ENCODE peak calls at places on chromosomes 7 and 10, in five cellular contexts. G, D, Q, H and J are unnamed samples.

GRCh38 chr7:50651227-50651989 is 86.2 kb upstream of the DDC start:
- DNase-seq in G (no peak), D (no peak), Q (no peak), H (no peak), J (no peak)

GRCh38 chr7:80876894-80877414 is 41.9 kb downstream of the SEMA3C start:
- DNase-seq in G (peak), D (no peak), Q (no peak), H (no peak), J (no peak)

GRCh38 chr10:97243836-97244235 is 48.6 kb downstream of the ARHGAP19 start:
- DNase-seq in G (no peak), D (no peak), Q (no peak), H (no peak), J (no peak)

GRCh38 chr10:94125856-94126255 is 132.1 kb downstream of the PLCE1 start:
- DNase-seq in G (no peak), D (no peak), Q (no peak), H (no peak), J (no peak)

GRCh38 chr10:100100651-100101525 is 19.2 kb upstream of the CPN1 start:
- DNase-seq in G (no peak), D (no peak), Q (no peak), H (no peak), J (no peak)

GRCh38 chr7:151124205-151124880 is 38.1 kb downstream of the AGAP3 start:
- DNase-seq in G (no peak), D (no peak), Q (no peak), H (no peak), J (no peak)

GRCh38 chr10:78417425-78418370 is 384.0 kb downstream of the RPS24 start:
- DNase-seq in G (no peak), D (no peak), Q (no peak), H (no peak), J (no peak)

GRCh38 chr10:102610499-102610898 is 33.8 kb upstream of the TRIM8 start:
- DNase-seq in G (no peak), D (no peak), Q (no peak), H (no peak), J (no peak)

GRCh38 chr10:47055386-47056382 is 144.5 kb downstream of the PTPN20 start:
- DNase-seq in G (no peak), D (no peak), Q (no peak), H (no peak), J (no peak)

GRCh38 chr7:101782476-101782875 is 35.0 kb upstream of the CUX1 start:
- DNase-seq in G (no peak), D (no peak), Q (no peak), H (no peak), J (no peak)

GRCh38 chr7:43244232-43244631 is 131.8 kb downstream of the HECW1 start:
- DNase-seq in G (no peak), D (no peak), Q (no peak), H (no peak), J (no peak)

GRCh38 chr10:67788028-67788886 is 49.7 kb downstream of the DNAJC12 start:
- DNase-seq in G (peak), D (peak), Q (peak), H (peak), J (peak)

GRCh38 chr10:110852255-110852896 is 19.4 kb upstream of the PDCD4 start:
- DNase-seq in G (no peak), D (no peak), Q (no peak), H (no peak), J (peak)

GRCh38 chr10:60877777-60878120 is 66.2 kb downstream of the RHOBTB1 start:
- DNase-seq in G (no peak), D (no peak), Q (no peak), H (no peak), J (no peak)

GRCh38 chr10:37960738-37961137 is 15.7 kb downstream of the ZNF25 start:
- DNase-seq in G (no peak), D (no peak), Q (no peak), H (no peak), J (no peak)

GRCh38 chr10:124072106-124072505 is 21.3 kb downstream of the CHST15 start:
- DNase-seq in G (peak), D (no peak), Q (no peak), H (no peak), J (no peak)

GRCh38 chr7:40223451-40224112 is 88.8 kb downstream of the SUGCT start:
- DNase-seq in G (no peak), D (no peak), Q (no peak), H (no peak), J (no peak)

GRCh38 chr10:86520871-86521619 is 547 bp downstream of the WAPL start:
- DNase-seq in G (peak), D (peak), Q (no peak), H (peak), J (peak)

DNA sequence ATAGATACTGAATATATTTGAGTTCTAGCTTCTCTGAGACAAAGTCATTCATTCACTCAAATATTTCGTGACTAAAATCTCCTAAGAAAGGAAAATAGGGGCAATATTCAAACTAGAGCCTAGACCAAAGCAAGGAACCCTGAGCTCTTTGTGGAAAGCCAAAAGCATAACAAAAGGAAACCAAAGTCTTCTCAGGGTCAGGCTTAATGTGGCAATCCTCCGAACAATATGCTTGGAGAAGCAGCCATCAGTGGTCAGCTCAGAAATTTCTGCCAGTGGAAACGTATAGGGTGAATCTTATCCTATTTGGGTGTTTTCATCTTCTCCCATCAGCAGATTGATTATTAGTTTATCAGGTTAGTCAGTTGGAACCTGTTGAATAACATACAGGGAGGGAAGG is 151.3 kb upstream of the SLC13A1 start:
- DNase-seq in G (no peak), D (no peak), Q (no peak), H (no peak), J (no peak)
- H3K27ac ChIP-seq in G (no peak), D (no peak), Q (no peak), H (no peak), J (no peak)

DNA sequence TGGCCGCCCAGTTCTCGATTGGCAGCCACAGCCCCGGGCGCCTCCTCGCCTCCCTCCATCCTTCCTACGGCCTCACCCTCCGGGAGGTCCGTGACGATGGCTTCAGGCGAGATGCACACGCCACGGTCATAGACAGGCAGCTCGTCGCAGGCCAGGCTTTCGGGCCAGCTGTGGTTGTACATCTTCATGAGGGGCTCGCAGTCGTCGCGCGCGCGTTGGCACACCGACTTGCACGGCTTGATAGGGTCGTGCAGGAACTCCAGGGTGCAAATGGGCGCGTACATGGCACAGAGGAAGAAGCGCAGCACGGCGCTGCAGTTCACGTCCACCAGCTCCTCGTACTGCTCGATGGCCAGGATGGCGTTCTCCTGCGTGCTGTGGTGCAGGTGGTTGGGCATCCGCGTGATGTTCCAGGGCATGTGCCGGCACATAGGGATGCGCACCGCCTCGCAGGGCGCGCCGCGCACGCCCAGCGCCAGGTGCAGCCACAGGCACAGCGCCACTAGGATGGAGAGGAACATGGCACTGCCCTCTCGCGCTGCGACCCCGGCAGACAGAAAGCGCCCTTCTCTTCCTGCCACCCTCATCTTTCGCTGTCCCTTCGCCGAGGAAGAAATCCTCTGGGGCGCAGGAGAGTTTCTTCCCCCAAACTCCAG is 472 bp downstream of the SFRP4 start:
- DNase-seq in G (peak), D (no peak), Q (peak), H (peak), J (no peak)
- H3K27ac ChIP-seq in G (peak), D (no peak), Q (no peak), H (peak), J (no peak)

GRCh38 chr10:13272164-13272571 is 27.7 kb downstream of the PHYH start:
- DNase-seq in G (peak), D (no peak), Q (no peak), H (peak), J (peak)
- H3K27ac ChIP-seq in G (no peak), D (no peak), Q (no peak), H (no peak), J (no peak)

GRCh38 chr10:122126763-122127659 is 138.0 kb downstream of the TACC2 start:
- DNase-seq in G (no peak), D (no peak), Q (no peak), H (peak), J (peak)
- H3K27ac ChIP-seq in G (peak), D (no peak), Q (no peak), H (peak), J (peak)

GRCh38 chr7:155762639-155763038 is 49.6 kb downstream of the SHH start:
- DNase-seq in G (no peak), D (no peak), Q (no peak), H (no peak), J (no peak)

GRCh38 chr7:155763122-155763521 is 49.1 kb downstream of the SHH start:
- DNase-seq in G (no peak), D (no peak), Q (no peak), H (no peak), J (no peak)

GRCh38 chr7:155764432-155764798 is 47.8 kb downstream of the SHH start:
- DNase-seq in G (no peak), D (peak), Q (no peak), H (no peak), J (no peak)

GRCh38 chr7:155765458-155765857 is 46.8 kb downstream of the SHH start:
- DNase-seq in G (no peak), D (no peak), Q (no peak), H (no peak), J (no peak)

DNA sequence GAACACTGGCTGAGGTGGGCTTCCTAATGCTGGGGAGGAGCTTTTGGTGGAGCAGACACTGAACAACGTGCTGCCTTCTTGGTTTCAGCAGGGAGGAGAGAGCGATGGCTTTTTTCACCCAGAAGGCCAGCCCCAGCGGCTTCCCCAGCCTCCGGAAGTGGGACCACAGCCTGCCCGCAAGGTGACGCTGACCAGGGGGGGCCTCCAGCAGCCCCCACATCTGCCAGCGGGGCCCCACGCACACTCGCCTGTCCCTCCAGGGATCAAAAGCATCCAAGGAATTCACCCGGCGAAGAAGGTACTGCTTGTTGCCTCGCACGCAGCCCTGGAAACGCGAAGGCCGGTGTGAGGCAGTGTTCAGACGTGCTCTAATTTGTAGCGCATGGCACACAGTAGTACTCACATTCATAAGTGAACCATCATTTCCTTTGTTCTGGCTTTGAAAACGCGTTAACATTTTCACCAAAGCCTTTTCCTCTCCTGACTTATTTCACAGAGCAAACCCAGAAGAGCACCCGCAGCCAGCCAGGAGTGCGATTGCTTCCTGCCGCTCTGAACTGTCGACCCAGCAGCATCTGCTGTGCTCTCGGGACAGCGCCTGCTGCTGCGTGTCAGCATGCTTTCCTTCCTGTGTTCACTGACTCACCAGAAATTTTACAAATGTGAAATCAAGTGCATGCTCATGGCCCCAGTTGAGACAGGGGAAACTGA is 48.4 kb downstream of the SHH start:
- DNase-seq in G (no peak), D (peak), Q (no peak), H (peak), J (no peak)
- H3K27ac ChIP-seq in G (peak), D (peak), Q (no peak), H (no peak), J (peak)